ENCODE peak calls at places on chromosomes 3 and 15, in seven cellular contexts. S is left ventricle myocardium inferior; V is adrenal gland; P is endodermal cell; M is A549; Z is CD8-positive, alpha-beta T cell; W is H9. L is an unnamed sample.

GRCh38 chr3:69232447-69232846 is 110.1 kb upstream of the LMOD3 start:
- DNase-seq in S (no peak), V (no peak), P (no peak), M (no peak), Z (no peak), W (no peak), L (no peak)

GRCh38 chr3:159077860-159078259 is 276.0 kb downstream of the MFSD1 start:
- DNase-seq in S (no peak), V (no peak), P (no peak), M (no peak), Z (no peak), W (no peak), L (no peak)

GRCh38 chr3:157838457-157838856 is 267.8 kb downstream of the SHOX2 start:
- DNase-seq in S (no peak), V (no peak), P (no peak), M (no peak), Z (no peak), W (no peak), L (no peak)

GRCh38 chr3:73213906-73214305 is 152.4 kb downstream of the EBLN2 start:
- DNase-seq in S (no peak), V (no peak), P (no peak), M (no peak), Z (no peak), W (no peak), L (no peak)

GRCh38 chr3:115947325-115947724 is 324.0 kb downstream of the GAP43 start:
- DNase-seq in S (no peak), V (no peak), P (no peak), M (no peak), Z (no peak), W (no peak), L (no peak)

GRCh38 chr3:99984668-99985067 is 129.6 kb downstream of the FILIP1L start:
- DNase-seq in S (no peak), V (no peak), P (no peak), M (no peak), Z (no peak), W (no peak), L (no peak)

GRCh38 chr3:9168230-9168629 is 81.2 kb downstream of the SRGAP3 start:
- DNase-seq in S (no peak), V (no peak), P (peak; percentile 63), M (no peak), Z (no peak), W (peak; percentile 59), L (no peak)

GRCh38 chr3:125054436-125055164 is 1.2 kb downstream of the HEG1 start:
- DNase-seq in S (no peak), V (no peak), P (peak; percentile 61), M (peak; percentile 26), Z (no peak), W (no peak), L (no peak)

GRCh38 chr3:52010431-52010830 is 14.7 kb upstream of the RPL29 start:
- DNase-seq in S (no peak), V (no peak), P (no peak), M (no peak), Z (no peak), W (no peak), L (no peak)

GRCh38 chr3:4996771-4997291 is 17.6 kb downstream of the BHLHE40 start:
- DNase-seq in S (no peak), V (no peak), P (peak; percentile 71), M (no peak), Z (no peak), W (no peak), L (no peak)

GRCh38 chr15:50250789-50251394 is 14.6 kb downstream of the HDC start:
- DNase-seq in S (no peak), V (no peak), P (peak; percentile 1), M (no peak), Z (no peak), W (no peak), L (no peak)

GRCh38 chr15:70099966-70100494 is 2.3 kb upstream of the TLE3 start:
- DNase-seq in S (no peak), V (peak; percentile 44), P (no peak), M (peak; percentile 33), Z (no peak), W (no peak), L (no peak)

GRCh38 chr3:102206506-102207145 is 228.2 kb upstream of the ZPLD1 start:
- DNase-seq in S (peak; percentile 75), V (peak; percentile 72), P (no peak), M (no peak), Z (no peak), W (no peak), L (peak; percentile 78)

GRCh38 chr3:3600665-3601340 is 198.4 kb upstream of the LRRN1 start:
- DNase-seq in S (no peak), V (no peak), P (no peak), M (no peak), Z (no peak), W (no peak), L (no peak)

GRCh38 chr3:170982733-170983132 is 43.8 kb downstream of the SLC2A2 start:
- DNase-seq in S (no peak), V (no peak), P (no peak), M (no peak), Z (no peak), W (no peak), L (no peak)

GRCh38 chr3:72634128-72634527 is 214.1 kb downstream of the SHQ1 start:
- DNase-seq in S (no peak), V (no peak), P (no peak), M (no peak), Z (no peak), W (no peak), L (no peak)

DNA sequence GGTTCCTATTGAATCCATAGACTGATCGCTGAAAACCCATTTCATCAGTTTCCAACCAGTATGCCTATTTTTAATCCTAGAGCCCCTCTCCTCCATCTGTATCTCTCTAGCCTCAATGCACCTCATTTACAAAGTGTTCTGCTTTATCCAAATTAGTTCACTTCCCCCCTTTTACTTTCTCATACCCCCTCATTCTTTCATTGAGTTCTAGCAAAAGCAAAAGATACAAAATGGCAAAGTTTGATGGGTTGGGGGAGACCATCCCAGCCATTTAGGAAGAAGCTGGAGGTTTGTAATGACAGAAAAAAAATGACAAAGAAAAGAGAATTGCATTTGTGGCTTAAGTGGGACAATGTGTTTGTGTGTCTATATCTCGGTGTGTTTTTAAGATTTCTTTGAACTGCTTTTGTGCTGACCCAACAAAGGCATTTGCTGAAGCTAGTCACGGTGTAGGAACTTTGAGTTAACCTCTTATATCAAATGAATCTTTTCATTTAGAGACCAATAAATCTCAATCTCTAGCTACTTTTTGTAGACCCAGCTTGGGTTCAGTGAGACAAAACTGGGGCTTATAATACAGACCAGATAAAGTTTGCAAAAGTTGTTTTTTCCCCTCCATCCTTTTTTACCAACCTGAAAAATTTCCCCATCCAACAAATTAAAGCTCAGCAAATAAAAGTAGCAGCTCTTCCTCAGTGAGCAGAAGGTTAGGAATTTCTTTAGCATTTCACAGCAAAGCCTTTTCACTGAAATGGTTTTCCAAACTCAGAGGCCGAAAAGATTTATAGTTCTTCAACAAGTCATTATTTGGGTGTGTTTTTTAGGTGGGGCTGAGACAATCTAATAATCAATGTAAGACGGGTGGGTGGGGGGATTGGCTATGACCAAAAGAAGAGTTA is 18.8 kb downstream of the NR2F2 start:
- DNase-seq in S (no peak), V (no peak), P (no peak), M (no peak), Z (no peak), W (no peak), L (no peak)
- H3K4me1 ChIP-seq in S (peaks cover 75% of the 10 kb centered on the region), V (peaks cover 14% of the 10 kb centered on the region), P (no peaks in the 10 kb centered on the region), M (peaks cover 10% of the 10 kb centered on the region), Z (no peaks in the 10 kb centered on the region), W (no peaks in the 10 kb centered on the region), L (no peaks in the 10 kb centered on the region)

GRCh38 chr3:12662593-12663310 is 1.2 kb downstream of the RAF1 start:
- DNase-seq in S (peak; percentile 34), V (no peak), P (peak; percentile 75), M (peak; percentile 19), Z (peak; percentile 20), W (no peak), L (peak; percentile 54)

GRCh38 chr3:12658593-12659058 is 5.3 kb downstream of the RAF1 start:
- DNase-seq in S (no peak), V (no peak), P (no peak), M (no peak), Z (no peak), W (no peak), L (no peak)

GRCh38 chr3:12659316-12660015 is 4.5 kb downstream of the RAF1 start:
- DNase-seq in S (no peak), V (no peak), P (no peak), M (no peak), Z (no peak), W (no peak), L (no peak)

GRCh38 chr3:12661926-12662592 is 1.9 kb downstream of the RAF1 start:
- DNase-seq in S (no peak), V (no peak), P (no peak), M (no peak), Z (no peak), W (no peak), L (peak; percentile 14)

DNA sequence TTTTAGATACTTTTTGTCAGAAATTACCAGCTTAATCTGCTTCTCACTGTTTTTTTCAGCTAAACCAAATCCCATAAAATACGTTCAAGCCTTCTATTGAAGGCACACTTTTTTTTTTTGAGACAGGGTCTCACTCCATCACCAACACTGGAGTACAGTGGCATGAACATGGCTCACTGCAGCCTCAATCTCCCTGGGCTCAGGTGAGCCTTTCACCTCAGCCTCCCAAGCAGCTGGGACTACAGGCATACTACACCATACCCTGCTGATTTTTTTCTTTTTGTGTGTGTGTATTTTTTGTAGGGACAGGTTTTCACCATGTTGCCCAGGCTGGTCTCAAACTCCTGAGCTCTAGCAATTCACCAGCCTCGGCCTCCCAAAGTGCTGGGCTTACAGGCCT is 3.7 kb downstream of the RAF1 start:
- DNase-seq in S (no peak), V (no peak), P (no peak), M (no peak), Z (no peak), W (no peak), L (no peak)
- H3K27ac ChIP-seq in S (peak overlapping the region; percentile 98), V (no peak overlapping the region), P (no peak overlapping the region), M (no peak overlapping the region), Z (no peak overlapping the region), W (no peak overlapping the region), L (peak overlapping the region; percentile 3)

DNA sequence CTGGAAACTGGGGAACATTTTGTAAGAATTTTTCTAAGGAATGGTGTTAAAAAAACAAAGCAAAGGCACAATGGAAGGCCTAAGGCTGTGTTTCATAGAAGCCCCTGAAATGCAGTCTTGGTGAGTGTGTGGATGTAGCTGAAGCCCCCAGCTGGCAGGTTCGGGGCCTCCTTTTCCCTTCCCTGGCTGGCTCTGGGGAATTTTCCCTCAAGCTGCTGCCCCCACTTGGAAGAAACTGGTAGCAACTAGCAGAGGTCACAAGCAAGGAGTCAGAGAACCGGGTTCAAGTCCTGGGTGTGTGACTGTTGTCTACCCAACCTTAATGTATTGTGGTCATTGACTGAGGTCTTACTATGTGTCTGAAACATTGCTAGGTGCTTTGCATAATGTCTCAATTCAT is 85.3 kb upstream of the MYZAP start:
- DNase-seq in S (no peak), V (no peak), P (peak; percentile 77), M (peak; percentile 24), Z (no peak), W (peak; percentile 64), L (no peak)
- TF ChIP-seq CTCF in S (no peak), V (no peak), P (peak; percentile 71), M (peak; percentile 14), Z (no peak), W (peak; percentile 62), L (no peak)

DNA sequence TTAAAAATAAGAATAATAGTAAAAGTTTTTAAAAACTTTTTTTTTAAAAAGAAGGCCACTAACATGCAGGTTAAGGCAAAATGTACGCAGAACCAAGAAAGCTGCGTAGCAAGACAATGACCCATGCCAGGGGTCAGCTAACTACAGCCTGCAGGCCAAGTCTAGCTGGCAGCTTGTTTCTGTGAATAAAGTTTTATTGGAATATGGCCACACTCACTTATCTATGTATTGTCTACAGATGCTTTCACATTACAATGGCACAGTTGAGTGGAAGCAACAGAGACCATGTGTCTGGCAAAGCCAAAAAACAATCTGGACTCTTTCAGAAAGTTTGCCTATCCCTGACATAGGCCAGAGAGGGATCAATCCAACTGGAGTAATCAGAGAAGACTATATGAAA is 46.7 kb downstream of the WWTR1 start:
- DNase-seq in S (no peak), V (no peak), P (no peak), M (no peak), Z (no peak), W (no peak), L (no peak)
- H3K4me1 ChIP-seq in S (peaks cover 91% of the 10 kb centered on the region), V (no peaks in the 10 kb centered on the region), P (no peaks in the 10 kb centered on the region), M (peaks cover 93% of the 10 kb centered on the region), Z (no peaks in the 10 kb centered on the region), W (no peaks in the 10 kb centered on the region), L (peaks cover 28% of the 10 kb centered on the region)